ENCODE peak calls at places on chromosomes 4 and X, in six cellular contexts. P is GM12878, B is GM12891, K is K562, A is HepG2, Y is H1. Q is an unnamed sample.

GRCh38 chr4:149793459-149793858 is 22.2 kb downstream of the IQCM start:
- DNase-seq in B (no peak), A (no peak), P (no peak), Y (no peak), K (no peak), Q (no peak)

GRCh38 chr4:174156239-174156826 is 127.1 kb downstream of the FBXO8 start:
- DNase-seq in K (peak), Y (no peak), P (peak), A (peak), B (no peak), Q (no peak)

GRCh38 chr4:44738615-44739014 is 12.3 kb upstream of the GNPDA2 start:
- DNase-seq in A (no peak), P (no peak), B (no peak), K (no peak), Y (no peak), Q (no peak)

GRCh38 chrX:31093639-31093975 is 21.8 kb upstream of the FTHL17 start:
- DNase-seq in Y (no peak), A (no peak), B (no peak), K (no peak), P (no peak), Q (no peak)

GRCh38 chr4:148060264-148061138 is 328.6 kb downstream of the ARHGAP10 start:
- DNase-seq in Y (no peak), P (no peak), A (no peak), K (no peak), B (no peak), Q (no peak)

GRCh38 chr4:143617994-143618679 is 82.3 kb downstream of the FREM3 start:
- DNase-seq in P (no peak), K (no peak), Y (no peak), A (no peak), B (no peak), Q (no peak)

GRCh38 chrX:109600114-109600710 is 24.8 kb downstream of the KCNE5 start:
- DNase-seq in P (no peak), Y (no peak), B (no peak), K (no peak), A (no peak), Q (no peak)

GRCh38 chr4:152052431-152053057 is 291.7 kb upstream of the GATB start:
- DNase-seq in P (no peak), K (no peak), Y (no peak), A (no peak), B (no peak), Q (no peak)

GRCh38 chr4:8574796-8575370 is 5.3 kb upstream of the GPR78 start:
- DNase-seq in P (no peak), K (no peak), A (no peak), Y (no peak), B (no peak), Q (no peak)

GRCh38 chrX:123756320-123756719 is 23.5 kb upstream of the THOC2 start:
- DNase-seq in K (no peak), Y (no peak), P (no peak), A (no peak), B (no peak), Q (no peak)

GRCh38 chrX:41026326-41027136 is 58.7 kb upstream of the USP9X start:
- DNase-seq in B (no peak), P (no peak), A (no peak), Y (no peak), K (no peak), Q (no peak)

GRCh38 chrX:95893632-95894031 is 791.0 kb upstream of the DIAPH2 start:
- DNase-seq in P (no peak), B (no peak), Y (no peak), A (no peak), K (no peak), Q (no peak)

GRCh38 chrX:130909469-130910136 is 6.6 kb upstream of the ENOX2 start:
- DNase-seq in K (peak), A (no peak), B (no peak), Y (no peak), P (no peak), Q (no peak)

GRCh38 chr4:156512622-156513021 is 459.0 kb downstream of the PDGFC start:
- DNase-seq in K (no peak), P (no peak), B (no peak), Y (no peak), A (no peak), Q (no peak)

GRCh38 chr4:154779362-154779947 is 1.6 kb upstream of the RBM46 start:
- DNase-seq in A (peak), P (no peak), B (no peak), K (peak), Y (no peak), Q (no peak)

GRCh38 chr4:67875011-67875410 is 8.8 kb downstream of the TMPRSS11D start:
- DNase-seq in P (no peak), K (no peak), B (no peak), A (no peak), Y (no peak), Q (no peak)

GRCh38 chrX:153662266-153662665 is 11.3 kb downstream of the PNCK start:
- DNase-seq in P (no peak), A (peak), Y (no peak), K (peak), B (no peak), Q (no peak)

GRCh38 chr4:26821677-26822503 is 38.8 kb upstream of the STIM2 start:
- DNase-seq in P (no peak), K (peak), B (no peak), A (peak), Y (no peak), Q (no peak)

GRCh38 chr4:152945639-152946038 is 9.5 kb downstream of the FHDC1 start:
- DNase-seq in Y (no peak), K (no peak), B (no peak), A (no peak), P (no peak), Q (no peak)

GRCh38 chrX:152824841-152825374 is 5.6 kb downstream of the CETN2 start:
- DNase-seq in Y (no peak), P (no peak), B (no peak), A (no peak), K (no peak), Q (no peak)

GRCh38 chrX:114344756-114345155 is 239.1 kb upstream of the HTR2C start:
- DNase-seq in B (peak), K (peak), P (no peak), A (peak), Y (no peak), Q (no peak)

GRCh38 chrX:101219116-101219839 is at the start of gene DRP2:
- DNase-seq in B (no peak), P (no peak), Y (no peak), K (no peak), A (no peak), Q (no peak)

GRCh38 chr4:7906171-7906581 is 33.5 kb downstream of the AFAP1 start:
- DNase-seq in K (no peak), P (no peak), Y (no peak), B (no peak), A (no peak), Q (no peak)

GRCh38 chr4:175729665-175730064 is 82.4 kb downstream of the GPM6A start:
- DNase-seq in Y (no peak), P (no peak), A (no peak), K (no peak), B (no peak), Q (no peak)

GRCh38 chrX:2903366-2903765 is 25.8 kb downstream of the ARSD start:
- DNase-seq in A (no peak), K (no peak), Y (no peak), P (no peak), B (no peak), Q (no peak)

GRCh38 chr4:185335579-185335978 is 60.1 kb downstream of the LRP2BP start:
- DNase-seq in P (no peak), Y (no peak), B (no peak), A (no peak), K (no peak), Q (no peak)

GRCh38 chr4:93710101-93710846 is 118.3 kb upstream of the ATOH1 start:
- DNase-seq in P (peak), K (no peak), Y (no peak), B (no peak), A (peak), Q (no peak)

GRCh38 chr4:172900880-172901279 is 267.7 kb upstream of the GALNT7 start:
- DNase-seq in Y (no peak), P (no peak), K (no peak), A (no peak), B (no peak), Q (no peak)

GRCh38 chrX:56788717-56789122 is 59.7 kb downstream of the NBDY start:
- DNase-seq in Y (no peak), K (peak), P (no peak), B (no peak), A (peak), Q (no peak)

GRCh38 chr4:72418458-72418857 is 150.6 kb downstream of the ADAMTS3 start:
- DNase-seq in B (no peak), P (no peak), K (peak), Y (no peak), A (no peak), Q (no peak)

GRCh38 chr4:11428161-11428700 is 463 bp downstream of the HS3ST1 start:
- DNase-seq in A (no peak), B (no peak), Y (no peak), K (no peak), P (no peak), Q (no peak)

GRCh38 chrX:110066488-110067225 is 63.7 kb downstream of the TMEM164 start:
- DNase-seq in K (no peak), B (no peak), P (no peak), A (no peak), Y (no peak), Q (no peak)

GRCh38 chrX:13427441-13428054 is 107.7 kb upstream of the ATXN3L start:
- DNase-seq in B (no peak), K (peak), A (no peak), P (no peak), Y (no peak), Q (no peak)

GRCh38 chrX:107551546-107551945 is 76.8 kb upstream of the PRPS1 start:
- DNase-seq in B (no peak), P (no peak), Y (no peak), A (no peak), K (no peak), Q (no peak)

GRCh38 chrX:17967888-17968287 is 106.8 kb upstream of the RAI2 start:
- DNase-seq in Y (no peak), B (no peak), A (no peak), K (no peak), P (no peak), Q (no peak)

GRCh38 chr4:113057891-113058290 is 8.4 kb downstream of the ANK2 start:
- DNase-seq in Y (no peak), P (no peak), K (no peak), B (no peak), A (no peak), Q (no peak)
- TF ChIP-seq TAF1 in Y (no peak), P (no peak), K (no peak), B (no peak), A (no peak), Q (no peak)

GRCh38 chr4:87422104-87423052 is at the start of gene NUDT9:
- DNase-seq in K (peak), B (peak), Y (peak), A (peak), P (peak), Q (peak)
- TF ChIP-seq POLR2A in K (peak), B (peak), Y (peak), A (peak), P (peak), Q (peak)

DNA sequence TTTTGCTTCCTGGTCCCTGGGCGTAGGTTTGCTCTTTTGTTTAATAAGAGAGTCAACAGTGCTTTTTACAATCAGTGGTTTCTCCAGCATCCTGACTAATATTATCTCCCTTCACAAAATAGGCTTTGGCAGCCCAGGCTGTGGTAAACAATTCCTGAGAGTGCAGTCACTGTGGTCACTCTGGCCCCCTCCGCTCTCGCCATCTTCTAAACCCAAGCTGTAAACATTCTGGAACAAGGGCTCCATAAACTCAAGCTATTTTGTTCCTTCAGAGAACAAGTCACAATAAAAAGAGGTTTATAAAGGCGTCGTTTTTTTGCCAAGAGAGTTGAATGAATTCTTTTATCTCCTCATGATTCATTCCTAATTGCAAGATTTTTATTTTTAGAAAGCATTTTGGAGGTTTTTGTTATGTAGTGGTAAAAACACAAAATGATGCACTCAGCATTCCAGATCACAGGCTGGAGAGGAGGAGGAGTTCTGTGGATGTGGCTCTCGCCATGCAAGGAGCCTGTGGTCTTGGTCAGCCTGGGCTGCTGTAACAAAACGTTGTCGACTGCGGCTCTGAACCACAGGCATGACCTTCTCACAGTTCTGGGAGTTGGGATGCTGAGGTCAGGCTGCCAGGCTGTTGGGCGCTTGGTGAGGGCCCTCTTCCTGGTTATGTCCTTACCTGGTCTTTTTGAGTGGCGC is 486.4 kb upstream of the FAT1 start:
- DNase-seq in K (no peak), P (no peak), B (no peak), Y (no peak), A (no peak), Q (no peak)
- TF ChIP-seq POLR2AphosphoS5 in K (no peak), P (no peak), B (no peak), Y (no peak), A (no peak), Q (no peak)

GRCh38 chrX:111511477-111511876 is at the start of gene SERTM2:
- DNase-seq in Y (no peak), A (no peak), B (no peak), P (no peak), K (peak), Q (no peak)
- TF ChIP-seq TAF1 in Y (no peak), A (no peak), B (no peak), P (no peak), K (no peak), Q (no peak)

GRCh38 chr4:84497835-84498202 is 1.3 kb downstream of the NKX6-1 start:
- DNase-seq in Y (no peak), K (no peak), A (no peak), B (no peak), P (no peak), Q (no peak)

GRCh38 chr4:84496356-84497219 is 2.5 kb downstream of the NKX6-1 start:
- DNase-seq in P (no peak), A (no peak), Y (no peak), B (no peak), K (no peak), Q (no peak)

GRCh38 chr4:84497220-84497834 is 1.8 kb downstream of the NKX6-1 start:
- DNase-seq in B (no peak), A (no peak), Y (no peak), P (no peak), K (no peak), Q (no peak)

GRCh38 chr4:84499065-84499982 is at the start of gene NKX6-1:
- DNase-seq in P (no peak), K (no peak), Y (peak), A (no peak), B (no peak), Q (no peak)

GRCh38 chr4:84498203-84499026 is 677 bp downstream of the NKX6-1 start:
- DNase-seq in Y (no peak), B (no peak), K (no peak), A (no peak), P (no peak), Q (no peak)
- TF ChIP-seq POLR2A in Y (no peak), B (no peak), K (no peak), A (no peak), P (no peak), Q (no peak)

DNA sequence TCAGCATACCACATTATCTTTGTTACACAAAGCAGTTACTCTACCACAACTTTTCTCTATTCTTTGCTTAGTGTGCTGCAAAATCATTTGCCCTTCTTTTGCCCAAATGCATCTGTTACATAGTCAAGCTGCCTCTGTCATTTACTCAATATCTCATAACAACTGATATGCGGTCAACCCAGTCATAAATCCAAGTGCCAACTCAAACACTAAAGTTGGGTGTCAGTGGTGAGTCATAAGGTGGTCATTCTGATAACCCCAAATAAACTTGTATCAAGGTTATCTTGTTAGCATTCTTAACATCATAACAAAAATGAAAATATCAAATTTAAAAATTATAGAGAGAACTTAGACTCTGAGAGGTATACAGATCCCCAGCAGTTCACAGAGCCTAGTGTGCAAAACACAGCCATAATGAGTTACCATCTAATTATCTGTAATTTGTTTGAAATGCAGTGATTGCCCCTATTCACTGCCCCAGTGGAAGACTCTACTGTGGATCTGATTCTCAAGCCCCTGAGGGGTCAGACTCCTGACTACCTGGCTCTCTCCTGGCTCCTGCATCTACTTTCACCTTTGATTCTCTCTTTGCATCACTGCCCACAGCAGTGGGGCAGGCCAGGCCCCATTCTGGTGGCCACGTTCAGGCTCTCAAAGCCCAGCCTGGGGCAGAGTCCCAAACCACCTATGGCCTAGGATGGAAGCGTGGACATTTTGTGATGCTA is 29.2 kb downstream of the TBC1D9 start:
- DNase-seq in P (no peak), Y (no peak), A (no peak), K (no peak), B (no peak), Q (no peak)
- TF ChIP-seq POLR2AphosphoS5 in P (no peak), Y (no peak), A (no peak), K (no peak), B (no peak), Q (no peak)

GRCh38 chrX:148784859-148785655 is 284.6 kb downstream of the AFF2 start:
- DNase-seq in Y (no peak), A (no peak), K (no peak), P (no peak), B (peak), Q (no peak)
- TF ChIP-seq TAF1 in Y (no peak), A (no peak), K (no peak), P (no peak), B (no peak), Q (no peak)

DNA sequence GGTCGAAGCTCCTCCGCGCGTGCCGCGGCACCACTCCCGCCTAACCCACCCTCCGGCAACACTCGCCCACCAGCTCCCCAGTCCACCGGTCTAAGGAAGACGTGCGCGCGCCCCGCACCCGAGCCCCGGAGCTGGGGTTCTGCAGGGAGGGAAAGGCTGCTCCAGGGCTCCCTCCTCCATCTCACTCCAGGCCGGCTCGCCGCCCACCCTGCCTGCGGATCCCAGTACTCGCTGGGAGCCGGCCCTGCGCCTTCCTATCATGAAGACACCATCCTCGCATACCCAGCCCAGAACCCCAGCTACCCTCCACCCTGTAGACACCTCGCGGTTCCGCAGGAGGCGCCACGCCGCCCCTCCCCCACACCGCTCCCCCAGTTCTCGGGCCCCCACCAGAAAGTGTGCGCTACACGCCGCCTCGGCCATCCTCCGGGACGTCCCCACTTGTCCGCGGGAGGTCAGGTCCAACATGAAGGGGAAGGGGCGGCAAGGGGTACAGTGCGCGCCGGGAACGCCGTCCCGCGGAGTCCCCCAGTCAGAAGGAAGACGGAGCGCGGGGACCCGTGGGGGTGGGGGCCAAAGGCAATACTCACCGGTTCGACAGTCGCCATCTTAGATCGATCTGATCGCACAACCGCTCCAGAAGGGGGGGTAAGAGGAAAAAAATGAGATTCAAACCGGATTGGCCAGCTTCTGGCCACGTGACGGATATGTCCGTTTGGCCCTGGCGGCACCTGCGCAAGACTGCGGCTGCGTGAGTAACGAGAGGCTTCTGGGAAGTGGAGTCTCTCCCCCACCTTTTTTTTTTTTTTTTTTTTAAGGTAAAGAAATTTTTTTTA is at the start of gene EIF4E:
- DNase-seq in K (peak), Y (peak), P (peak), A (peak), B (peak), Q (peak)
- TF ChIP-seq POLR2A in K (peak), Y (peak), P (peak), A (peak), B (peak), Q (peak)

GRCh38 chr4:144720491-144720890 is 74.5 kb downstream of the HHIP start:
- DNase-seq in Y (no peak), K (no peak), B (no peak), P (no peak), A (no peak), Q (no peak)
- TF ChIP-seq POLR2AphosphoS5 in Y (no peak), K (no peak), B (no peak), P (no peak), A (no peak), Q (no peak)

DNA sequence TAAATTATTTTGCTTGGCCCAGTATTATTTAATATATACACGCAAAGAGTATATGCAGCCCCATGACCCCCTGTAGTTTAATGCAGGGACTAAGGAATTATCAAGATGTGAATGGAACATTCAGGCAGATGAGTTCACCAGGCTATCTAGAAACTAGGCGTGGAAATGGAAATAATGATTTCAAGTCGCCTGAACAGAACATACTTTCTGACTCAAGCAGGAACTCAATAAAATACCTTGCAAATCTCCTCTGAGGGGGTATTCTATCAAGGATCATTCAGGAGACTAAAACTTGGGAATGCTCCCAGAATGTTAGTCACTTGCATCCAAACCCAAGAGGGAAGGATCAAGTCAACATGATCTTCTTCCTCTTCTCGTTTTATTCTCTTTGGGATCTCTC is 59.6 kb upstream of the RASSF6 start:
- DNase-seq in B (no peak), K (no peak), Y (no peak), P (no peak), A (no peak), Q (no peak)
- TF ChIP-seq TAF1 in B (no peak), K (no peak), Y (no peak), P (no peak), A (no peak), Q (no peak)